ENCODE peak calls at places on chromosomes 5 and 9, in nine cellular contexts. C is LHCN-M2; E is thyroid gland; H is central memory CD4-positive, alpha-beta T cell; G is uterus; Q is T-cell; D is CD8-positive, alpha-beta memory T cell; R is NCI-H2171; Z is posterior cingulate gyrus. T is an unnamed sample.

GRCh38 chr5:142717582-142718215 is 31.8 kb upstream of the FGF1 start:
- DNase-seq in G (peak), Q (peak), R (peak), Z (no peak), E (peak), D (no peak), C (peak), H (no peak), T (peak)

GRCh38 chr5:96193946-96194345 is 232.3 kb upstream of the ELL2 start:
- DNase-seq in Z (no peak), E (no peak), Q (no peak), C (no peak), R (no peak), G (no peak), H (no peak), D (no peak), T (no peak)

GRCh38 chr5:106258591-106259125 is 1412.1 kb downstream of the EFNA5 start:
- DNase-seq in Q (no peak), R (no peak), C (peak), G (no peak), E (no peak), H (no peak), D (no peak), Z (no peak), T (no peak)

GRCh38 chr5:33148076-33148501 is 292.7 kb upstream of the TARS1 start:
- DNase-seq in Z (no peak), E (no peak), R (no peak), D (no peak), H (no peak), G (peak), Q (no peak), C (peak), T (peak)

GRCh38 chr9:4801156-4801555 is 8.4 kb downstream of the RCL1 start:
- DNase-seq in Q (no peak), R (no peak), E (no peak), C (no peak), Z (no peak), D (no peak), H (no peak), G (no peak), T (no peak)

GRCh38 chr9:35518212-35518917 is 28.5 kb downstream of the RUSC2 start:
- DNase-seq in Z (no peak), Q (no peak), D (no peak), E (peak), R (no peak), G (no peak), C (peak), H (no peak), T (peak)

GRCh38 chr9:129486496-129487306 is 134.2 kb downstream of the C9orf50 start:
- DNase-seq in E (peak), D (no peak), H (no peak), C (no peak), R (no peak), Q (no peak), G (peak), Z (no peak), T (peak)

GRCh38 chr9:129561594-129562281 is 59.2 kb downstream of the C9orf50 start:
- DNase-seq in E (peak), R (no peak), G (no peak), C (no peak), H (no peak), Z (no peak), D (peak), Q (no peak), T (peak)

GRCh38 chr9:77678136-77678535 is 30.0 kb upstream of the GNA14 start:
- DNase-seq in Z (no peak), C (no peak), Q (no peak), R (no peak), E (no peak), D (no peak), H (no peak), G (peak), T (no peak)

GRCh38 chr5:121053055-121053985 is 589.2 kb downstream of the PRR16 start:
- DNase-seq in G (no peak), Q (no peak), Z (no peak), H (no peak), D (no peak), C (no peak), E (no peak), R (no peak), T (no peak)

GRCh38 chr5:124742521-124742920 is 3.9 kb downstream of the ZNF608 start:
- DNase-seq in R (no peak), H (no peak), E (no peak), C (no peak), G (no peak), Q (no peak), D (no peak), Z (no peak), T (no peak)

GRCh38 chr5:154653764-154654483 is 101.3 kb upstream of the LARP1 start:
- DNase-seq in D (no peak), Q (no peak), E (no peak), C (no peak), G (no peak), Z (no peak), R (no peak), H (no peak), T (no peak)

GRCh38 chr9:83006378-83006777 is 56.6 kb downstream of the RASEF start:
- DNase-seq in H (no peak), Z (no peak), Q (no peak), D (no peak), C (no peak), G (no peak), E (no peak), R (no peak), T (no peak)

GRCh38 chr5:176388341-176389113 is at the start of the genes HIGD2A and NOP16:
- DNase-seq in Q (peak), C (peak), E (peak), Z (peak), R (peak), H (peak), G (peak), D (peak), T (peak)

GRCh38 chr5:169548315-169548714 is 35.3 kb upstream of the SPDL1 start:
- DNase-seq in R (peak), H (no peak), C (peak), Z (no peak), Q (no peak), E (no peak), D (no peak), G (no peak), T (no peak)

GRCh38 chr5:179288101-179288808 is 57.0 kb downstream of the ADAMTS2 start:
- DNase-seq in C (no peak), Z (no peak), Q (no peak), R (no peak), H (no peak), E (no peak), D (peak), G (no peak), T (no peak)

GRCh38 chr9:107284636-107285035 is 1.6 kb downstream of the RAD23B start:
- DNase-seq in R (no peak), Z (no peak), D (no peak), E (no peak), Q (no peak), C (no peak), G (no peak), H (no peak), T (no peak)

GRCh38 chr5:65262590-65263189 is 219.0 kb downstream of the ADAMTS6 start:
- DNase-seq in C (peak), D (no peak), E (no peak), Q (no peak), Z (no peak), H (no peak), R (no peak), G (peak), T (no peak)

GRCh38 chr5:159819671-159820411 is 96.4 kb upstream of the ADRA1B start:
- DNase-seq in E (peak), D (no peak), Q (no peak), Z (no peak), H (no peak), G (peak), C (peak), R (no peak), T (peak)

GRCh38 chr5:132007399-132008162 is 3.9 kb downstream of the ACSL6 start:
- DNase-seq in D (peak), C (peak), E (peak), R (peak), Q (peak), Z (peak), H (peak), G (peak), T (peak)

GRCh38 chr9:127293314-127293713 is 28.7 kb downstream of the GARNL3 start:
- DNase-seq in Q (no peak), E (no peak), R (no peak), H (no peak), C (no peak), Z (no peak), G (no peak), D (no peak), T (no peak)

GRCh38 chr9:98558575-98558974 is 150.2 kb downstream of the GABBR2 start:
- DNase-seq in R (no peak), Q (no peak), H (no peak), G (no peak), C (no peak), D (no peak), E (no peak), Z (no peak), T (no peak)

GRCh38 chr5:38757451-38758245 is 88.2 kb upstream of the OSMR start:
- DNase-seq in G (no peak), Z (no peak), D (no peak), R (no peak), H (no peak), Q (no peak), C (no peak), E (peak), T (no peak)

GRCh38 chr5:142512680-142513042 is 173.2 kb downstream of the FGF1 start:
- DNase-seq in Z (no peak), D (no peak), G (no peak), R (no peak), Q (no peak), E (no peak), C (peak), H (no peak), T (no peak)

GRCh38 chr5:153516503-153516902 is 26.0 kb downstream of the GRIA1 start:
- DNase-seq in G (no peak), D (no peak), H (no peak), Q (no peak), Z (no peak), R (no peak), E (no peak), C (peak), T (no peak)

GRCh38 chr5:123647066-123647465 is 135.1 kb downstream of the CSNK1G3 start:
- DNase-seq in R (no peak), D (no peak), H (no peak), C (no peak), G (no peak), Z (no peak), E (no peak), Q (no peak), T (no peak)

GRCh38 chr5:142215915-142216681 is 107.5 kb downstream of the NDFIP1 start:
- DNase-seq in E (peak), Q (no peak), D (no peak), H (no peak), G (peak), Z (no peak), C (peak), R (no peak), T (peak)

GRCh38 chr5:138241688-138242547 is 28.8 kb upstream of the CDC23 start:
- DNase-seq in D (no peak), R (no peak), Z (no peak), H (no peak), E (peak), Q (peak), C (no peak), G (no peak), T (no peak)

GRCh38 chr9:131516274-131516565 is 13.5 kb downstream of the POMT1 start:
- DNase-seq in D (no peak), G (no peak), E (no peak), Z (no peak), R (no peak), Q (no peak), C (no peak), H (no peak), T (no peak)

GRCh38 chr9:116937361-116937760 is 250.3 kb downstream of the TRIM32 start:
- DNase-seq in E (no peak), H (no peak), R (no peak), C (no peak), Z (no peak), D (no peak), Q (no peak), G (no peak), T (no peak)

GRCh38 chr5:168851902-168852321 is 272.7 kb upstream of the PANK3 start:
- DNase-seq in G (no peak), H (peak), R (peak), D (no peak), E (no peak), Z (no peak), C (peak), Q (peak), T (peak)

GRCh38 chr5:66361070-66361469 is 217.0 kb downstream of the SREK1 start:
- DNase-seq in R (no peak), E (no peak), Q (no peak), Z (no peak), D (no peak), G (no peak), H (no peak), C (no peak), T (no peak)

GRCh38 chr5:154258531-154259217 is 68.1 kb downstream of the GALNT10 start:
- DNase-seq in E (no peak), D (no peak), R (no peak), Q (no peak), C (no peak), G (no peak), H (no peak), Z (no peak), T (no peak)

GRCh38 chr9:117887941-117888340 is 183.7 kb downstream of the TLR4 start:
- DNase-seq in E (no peak), C (peak), Q (no peak), Z (no peak), R (no peak), H (no peak), D (no peak), G (no peak), T (no peak)

T was measured in adrenal gland.